ENCODE peak calls at places on chromosome 2, in six cellular contexts. M is cardiac fibroblast; Q is stomach; A is activated T-cell treated with anti-CD3 and anti-CD28 coated beads for 4 hours; U is left kidney; D is stimulated activated CD8-positive, alpha-beta memory T cell treated with anti-CD3 and anti-CD28 coated beads, Interleukin-2, amount 100 ng/mL, for 1 hour. N is an unnamed sample.

GRCh38 chr2:236642584-236643291 is 73.1 kb downstream of the ACKR3 start:
- DNase-seq in M (peak; percentile 94), D (no peak), A (no peak), Q (peak; percentile 47), U (no peak), N (no peak)

GRCh38 chr2:8550481-8550880 is 131.4 kb upstream of the ID2 start:
- DNase-seq in D (no peak), U (no peak), A (no peak), Q (peak; percentile 14), M (no peak), N (no peak)

GRCh38 chr2:47083886-47084682 is 71.0 kb downstream of the STPG4 start:
- DNase-seq in A (no peak), Q (no peak), M (peak; percentile 36), U (peak; percentile 73), D (no peak), N (no peak)

GRCh38 chr2:230929381-230930148 is 4.5 kb upstream of the GPR55 start:
- DNase-seq in A (no peak), Q (peak; percentile 23), D (no peak), U (no peak), M (no peak), N (no peak)

GRCh38 chr2:219509780-219510511 is 4.3 kb upstream of the ASIC4 start:
- DNase-seq in U (peak; percentile 85), A (peak; percentile 21), Q (peak; percentile 59), D (peak; percentile 12), M (peak; percentile 44), N (peak; percentile 31)

GRCh38 chr2:3839489-3839888 is 136.1 kb downstream of the DCDC2C start:
- DNase-seq in M (no peak), Q (no peak), U (peak; percentile 68), D (no peak), A (no peak), N (no peak)

GRCh38 chr2:112150447-112150846 is 12.3 kb downstream of the FBLN7 start:
- DNase-seq in M (peak; percentile 96), U (no peak), D (no peak), A (no peak), Q (peak; percentile 17), N (no peak)

GRCh38 chr2:220930542-220931076 is 641.5 kb downstream of the EPHA4 start:
- DNase-seq in M (no peak), A (no peak), U (no peak), Q (no peak), D (no peak), N (no peak)

GRCh38 chr2:202196727-202197126 is 41.7 kb downstream of the SUMO1 start:
- DNase-seq in U (no peak), M (no peak), A (no peak), Q (no peak), D (no peak), N (no peak)

GRCh38 chr2:71223767-71224333 is 3.1 kb downstream of the PAIP2B start:
- DNase-seq in M (peak; percentile 54), D (no peak), A (no peak), Q (peak; percentile 55), U (peak; percentile 73), N (no peak)

GRCh38 chr2:237626813-237627451 is 455 bp upstream of the LRRFIP1 start:
- DNase-seq in A (no peak), Q (no peak), M (no peak), U (no peak), D (no peak), N (no peak)

GRCh38 chr2:213752575-213752974 is 468.3 kb downstream of the SPAG16 start:
- DNase-seq in D (no peak), Q (no peak), U (no peak), M (no peak), A (no peak), N (no peak)

GRCh38 chr2:206887705-206888104 is 51.6 kb upstream of the CPO start:
- DNase-seq in M (no peak), U (no peak), D (no peak), A (no peak), Q (no peak), N (no peak)

GRCh38 chr2:67008114-67008513 is 389.0 kb upstream of the ETAA1 start:
- DNase-seq in M (no peak), A (no peak), U (peak; percentile 7), D (no peak), Q (no peak), N (no peak)

GRCh38 chr2:36507408-36507812 is 90.6 kb downstream of the FEZ2 start:
- DNase-seq in Q (peak; percentile 48), U (peak; percentile 82), A (peak; percentile 8), D (no peak), M (peak; percentile 79), N (no peak)

GRCh38 chr2:368386-368785 is 80.5 kb upstream of the ALKAL2 start:
- DNase-seq in D (no peak), A (no peak), M (no peak), Q (no peak), U (no peak), N (no peak)

GRCh38 chr2:207045531-207045930 is 106.2 kb downstream of the CPO start:
- DNase-seq in A (no peak), D (no peak), M (no peak), Q (no peak), U (no peak), N (no peak)

GRCh38 chr2:11527001-11527400 is 6.8 kb upstream of the GREB1 start:
- DNase-seq in Q (no peak), D (no peak), M (no peak), U (no peak), A (no peak), N (no peak)

GRCh38 chr2:70995227-70995729 is 605 bp upstream of the TEX261 start:
- DNase-seq in D (peak; percentile 38), Q (peak; percentile 37), M (peak; percentile 37), U (peak; percentile 79), A (peak; percentile 38), N (peak; percentile 32)

GRCh38 chr2:122831644-122832043 is 1076.2 kb downstream of the TSN start:
- DNase-seq in Q (no peak), M (peak; percentile 20), A (no peak), D (no peak), U (no peak), N (no peak)

GRCh38 chr2:235844561-235844960 is 323.6 kb downstream of the GBX2 start:
- DNase-seq in A (no peak), U (no peak), Q (no peak), M (no peak), D (no peak), N (no peak)

GRCh38 chr2:46519265-46519664 is 39.9 kb downstream of the TMEM247 start:
- DNase-seq in A (no peak), M (no peak), Q (no peak), D (no peak), U (no peak), N (no peak)

GRCh38 chr2:186535861-186536260 is 49.8 kb downstream of the ZC3H15 start:
- DNase-seq in A (no peak), M (no peak), U (no peak), D (no peak), Q (no peak), N (no peak)

GRCh38 chr2:130915595-130916437 is 79.1 kb downstream of the ARHGEF4 start:
- DNase-seq in D (no peak), A (no peak), U (peak; percentile 56), M (no peak), Q (no peak), N (no peak)

GRCh38 chr2:122634261-122634660 is 878.8 kb downstream of the TSN start:
- DNase-seq in A (no peak), Q (no peak), M (peak; percentile 97), D (no peak), U (peak; percentile 29), N (no peak)

GRCh38 chr2:65351948-65352595 is 80.3 kb downstream of the SPRED2 start:
- DNase-seq in U (no peak), A (no peak), D (no peak), M (no peak), Q (no peak), N (no peak)

GRCh38 chr2:231188506-231189170 is 9.8 kb upstream of the ARMC9 start:
- DNase-seq in U (no peak), M (no peak), A (no peak), D (no peak), Q (peak; percentile 17), N (no peak)

GRCh38 chr2:224901121-224901676 is 141.1 kb downstream of the DOCK10 start:
- DNase-seq in A (no peak), M (no peak), U (no peak), D (no peak), Q (no peak), N (no peak)

GRCh38 chr2:44459754-44460153 is 98.0 kb downstream of the CAMKMT start:
- DNase-seq in M (no peak), D (no peak), A (no peak), U (no peak), Q (no peak), N (no peak)

GRCh38 chr2:53209679-53210473 is 557.7 kb upstream of the CHAC2 start:
- DNase-seq in M (no peak), Q (no peak), A (no peak), U (peak; percentile 13), D (no peak), N (no peak)

GRCh38 chr2:95174031-95174430 is 8.4 kb downstream of the ZNF2 start:
- DNase-seq in A (no peak), Q (no peak), U (no peak), D (no peak), M (no peak), N (no peak)

GRCh38 chr2:175431054-175431780 is 249.7 kb upstream of the ATP5MC3 start:
- DNase-seq in Q (no peak), M (no peak), A (no peak), U (peak; percentile 45), D (no peak), N (no peak)

GRCh38 chr2:226526731-226527130 is 272.9 kb downstream of the IRS1 start:
- DNase-seq in M (no peak), Q (no peak), U (peak; percentile 27), D (no peak), A (no peak), N (no peak)

GRCh38 chr2:176261136-176261535 is 8.1 kb upstream of the MTX2 start:
- DNase-seq in A (no peak), U (no peak), D (no peak), M (no peak), Q (no peak), N (no peak)

GRCh38 chr2:3631161-3631850 is 26.7 kb upstream of the ALLC start:
- DNase-seq in Q (peak; percentile 14), M (no peak), D (no peak), U (no peak), A (no peak), N (no peak)

GRCh38 chr2:240962371-240963064 is 35.9 kb upstream of the SNED1 start:
- DNase-seq in D (no peak), U (peak; percentile 93), Q (peak; percentile 26), M (peak; percentile 34), A (no peak), N (no peak)

N was measured in central memory CD8-positive, alpha-beta T cell.